ENCODE peak calls at places on chromosomes 4 and X, in nine cellular contexts. One of them, this sample, is unnamed.

GRCh38 chrX:138711399-138712347 is at the start of gene FGF13:
- DNase-seq in aorta: peak; percentile 62
- DNase-seq in esophagus muscularis mucosa: no peak
- DNase-seq in mucosa of descending colon: no peak
- DNase-seq in GM23248: peak; percentile 44
- DNase-seq in heart left ventricle: no peak
- DNase-seq in astrocyte: no peak
- DNase-seq in spleen: peak; percentile 78
- DNase-seq in A549: peak; percentile 24
- DNase-seq in this sample: no peak

GRCh38 chrX:42220083-42220482 is 296.7 kb upstream of the CASK start:
- DNase-seq in aorta: no peak
- DNase-seq in astrocyte: no peak
- DNase-seq in A549: no peak
- DNase-seq in mucosa of descending colon: no peak
- DNase-seq in esophagus muscularis mucosa: no peak
- DNase-seq in spleen: no peak
- DNase-seq in heart left ventricle: no peak
- DNase-seq in GM23248: no peak
- DNase-seq in this sample: no peak

GRCh38 chr4:116122131-116122530 is 963.2 kb downstream of the TRAM1L1 start:
- DNase-seq in A549: peak; percentile 7
- DNase-seq in mucosa of descending colon: no peak
- DNase-seq in esophagus muscularis mucosa: no peak
- DNase-seq in spleen: no peak
- DNase-seq in heart left ventricle: no peak
- DNase-seq in astrocyte: peak; percentile 1
- DNase-seq in aorta: no peak
- DNase-seq in GM23248: peak; percentile 0
- DNase-seq in this sample: peak; percentile 79

GRCh38 chr4:189858445-189858844 is 82.2 kb upstream of the FRG1 start:
- DNase-seq in mucosa of descending colon: no peak
- DNase-seq in heart left ventricle: no peak
- DNase-seq in astrocyte: no peak
- DNase-seq in A549: no peak
- DNase-seq in esophagus muscularis mucosa: no peak
- DNase-seq in spleen: no peak
- DNase-seq in aorta: no peak
- DNase-seq in GM23248: no peak
- DNase-seq in this sample: no peak

GRCh38 chr4:89434364-89434988 is 126.9 kb upstream of the GPRIN3 start:
- DNase-seq in astrocyte: peak; percentile 23
- DNase-seq in GM23248: peak; percentile 70
- DNase-seq in spleen: no peak
- DNase-seq in aorta: no peak
- DNase-seq in A549: peak; percentile 53
- DNase-seq in mucosa of descending colon: peak; percentile 21
- DNase-seq in heart left ventricle: no peak
- DNase-seq in esophagus muscularis mucosa: no peak
- DNase-seq in this sample: peak; percentile 41

GRCh38 chrX:136674270-136674986 is 26.5 kb downstream of the CD40LG start:
- DNase-seq in heart left ventricle: no peak
- DNase-seq in esophagus muscularis mucosa: no peak
- DNase-seq in aorta: no peak
- DNase-seq in GM23248: no peak
- DNase-seq in astrocyte: no peak
- DNase-seq in A549: no peak
- DNase-seq in mucosa of descending colon: no peak
- DNase-seq in spleen: no peak
- DNase-seq in this sample: no peak

GRCh38 chr4:96519291-96519690 is 679.4 kb downstream of the PDHA2 start:
- DNase-seq in spleen: no peak
- DNase-seq in aorta: no peak
- DNase-seq in GM23248: no peak
- DNase-seq in heart left ventricle: no peak
- DNase-seq in mucosa of descending colon: no peak
- DNase-seq in A549: no peak
- DNase-seq in esophagus muscularis mucosa: no peak
- DNase-seq in astrocyte: peak; percentile 4
- DNase-seq in this sample: no peak

GRCh38 chrX:24846551-24847170 is 152.9 kb downstream of the POLA1 start:
- DNase-seq in aorta: no peak
- DNase-seq in astrocyte: no peak
- DNase-seq in spleen: no peak
- DNase-seq in mucosa of descending colon: no peak
- DNase-seq in esophagus muscularis mucosa: no peak
- DNase-seq in heart left ventricle: no peak
- DNase-seq in A549: no peak
- DNase-seq in GM23248: peak; percentile 52
- DNase-seq in this sample: no peak

GRCh38 chrX:29948653-29949052 is 266.7 kb upstream of the MAGEB2 start:
- DNase-seq in spleen: no peak
- DNase-seq in heart left ventricle: no peak
- DNase-seq in astrocyte: peak; percentile 37
- DNase-seq in A549: no peak
- DNase-seq in GM23248: no peak
- DNase-seq in mucosa of descending colon: no peak
- DNase-seq in esophagus muscularis mucosa: no peak
- DNase-seq in aorta: no peak
- DNase-seq in this sample: peak; percentile 7

GRCh38 chr4:25859429-25860148 is 3.2 kb downstream of the SEL1L3 start:
- DNase-seq in aorta: no peak
- DNase-seq in astrocyte: peak; percentile 46
- DNase-seq in mucosa of descending colon: peak; percentile 35
- DNase-seq in GM23248: no peak
- DNase-seq in esophagus muscularis mucosa: no peak
- DNase-seq in heart left ventricle: no peak
- DNase-seq in spleen: no peak
- DNase-seq in A549: no peak
- DNase-seq in this sample: no peak

GRCh38 chr4:185708348-185708747 is 103.6 kb downstream of the SORBS2 start:
- DNase-seq in esophagus muscularis mucosa: no peak
- DNase-seq in A549: no peak
- DNase-seq in astrocyte: peak; percentile 85
- DNase-seq in aorta: no peak
- DNase-seq in GM23248: peak; percentile 47
- DNase-seq in mucosa of descending colon: no peak
- DNase-seq in spleen: no peak
- DNase-seq in heart left ventricle: no peak
- DNase-seq in this sample: peak; percentile 51

GRCh38 chrX:129781134-129782014 is 1.6 kb downstream of the SASH3 start:
- DNase-seq in A549: no peak
- DNase-seq in heart left ventricle: peak; percentile 71
- DNase-seq in GM23248: no peak
- DNase-seq in spleen: peak; percentile 95
- DNase-seq in astrocyte: no peak
- DNase-seq in aorta: peak; percentile 74
- DNase-seq in esophagus muscularis mucosa: no peak
- DNase-seq in mucosa of descending colon: peak; percentile 40
- DNase-seq in this sample: no peak

GRCh38 chr4:99410075-99410474 is 25.1 kb downstream of the ADH7 start:
- DNase-seq in A549: no peak
- DNase-seq in GM23248: no peak
- DNase-seq in esophagus muscularis mucosa: no peak
- DNase-seq in astrocyte: no peak
- DNase-seq in aorta: no peak
- DNase-seq in heart left ventricle: peak; percentile 48
- DNase-seq in spleen: no peak
- DNase-seq in mucosa of descending colon: no peak
- DNase-seq in this sample: no peak

GRCh38 chr4:37760840-37761239 is 65.6 kb upstream of the PGM2 start:
- DNase-seq in spleen: no peak
- DNase-seq in aorta: no peak
- DNase-seq in A549: no peak
- DNase-seq in esophagus muscularis mucosa: no peak
- DNase-seq in astrocyte: peak; percentile 18
- DNase-seq in mucosa of descending colon: no peak
- DNase-seq in GM23248: no peak
- DNase-seq in heart left ventricle: no peak
- DNase-seq in this sample: no peak

GRCh38 chr4:72295966-72296557 is 264.3 kb downstream of the NPFFR2 start:
- DNase-seq in esophagus muscularis mucosa: no peak
- DNase-seq in A549: peak; percentile 31
- DNase-seq in spleen: no peak
- DNase-seq in GM23248: peak; percentile 78
- DNase-seq in mucosa of descending colon: no peak
- DNase-seq in astrocyte: peak; percentile 39
- DNase-seq in heart left ventricle: no peak
- DNase-seq in aorta: no peak
- DNase-seq in this sample: peak; percentile 40

GRCh38 chr4:81565137-81565870 is 93.6 kb upstream of the RASGEF1B start:
- DNase-seq in heart left ventricle: peak; percentile 90
- DNase-seq in astrocyte: no peak
- DNase-seq in aorta: peak; percentile 93
- DNase-seq in spleen: peak; percentile 83
- DNase-seq in mucosa of descending colon: peak; percentile 83
- DNase-seq in A549: no peak
- DNase-seq in esophagus muscularis mucosa: no peak
- DNase-seq in GM23248: peak; percentile 59
- DNase-seq in this sample: no peak

GRCh38 chr4:81562093-81562492 is 90.4 kb upstream of the RASGEF1B start:
- DNase-seq in aorta: no peak
- DNase-seq in astrocyte: no peak
- DNase-seq in mucosa of descending colon: no peak
- DNase-seq in spleen: no peak
- DNase-seq in esophagus muscularis mucosa: no peak
- DNase-seq in heart left ventricle: no peak
- DNase-seq in A549: no peak
- DNase-seq in GM23248: no peak
- DNase-seq in this sample: no peak

GRCh38 chr4:81571105-81571504 is 99.4 kb upstream of the RASGEF1B start:
- DNase-seq in mucosa of descending colon: no peak
- DNase-seq in aorta: peak; percentile 65
- DNase-seq in GM23248: no peak
- DNase-seq in esophagus muscularis mucosa: no peak
- DNase-seq in spleen: no peak
- DNase-seq in A549: no peak
- DNase-seq in heart left ventricle: no peak
- DNase-seq in astrocyte: no peak
- DNase-seq in this sample: no peak

GRCh38 chr4:81564025-81564424 is 92.3 kb upstream of the RASGEF1B start:
- DNase-seq in aorta: no peak
- DNase-seq in mucosa of descending colon: no peak
- DNase-seq in A549: no peak
- DNase-seq in spleen: no peak
- DNase-seq in astrocyte: no peak
- DNase-seq in GM23248: no peak
- DNase-seq in heart left ventricle: no peak
- DNase-seq in esophagus muscularis mucosa: no peak
- DNase-seq in this sample: no peak

GRCh38 chr4:81566076-81566663 is 94.5 kb upstream of the RASGEF1B start:
- DNase-seq in A549: no peak
- DNase-seq in GM23248: peak; percentile 7
- DNase-seq in mucosa of descending colon: no peak
- DNase-seq in aorta: peak; percentile 51
- DNase-seq in esophagus muscularis mucosa: no peak
- DNase-seq in spleen: no peak
- DNase-seq in astrocyte: no peak
- DNase-seq in heart left ventricle: no peak
- DNase-seq in this sample: no peak
- H3K4me1 ChIP-seq in A549: no peaks in the 10 kb centered on the region
- H3K4me1 ChIP-seq in GM23248: peaks cover 15% of the 10 kb centered on the region
- H3K4me1 ChIP-seq in mucosa of descending colon: no peaks in the 10 kb centered on the region
- H3K4me1 ChIP-seq in aorta: no peaks in the 10 kb centered on the region
- H3K4me1 ChIP-seq in esophagus muscularis mucosa: peaks cover 9% of the 10 kb centered on the region
- H3K4me1 ChIP-seq in spleen: peaks cover 57% of the 10 kb centered on the region
- H3K4me1 ChIP-seq in astrocyte: no peaks in the 10 kb centered on the region
- H3K4me1 ChIP-seq in heart left ventricle: peaks cover 14% of the 10 kb centered on the region
- H3K4me1 ChIP-seq in this sample: peaks cover 1% of the 10 kb centered on the region

DNA sequence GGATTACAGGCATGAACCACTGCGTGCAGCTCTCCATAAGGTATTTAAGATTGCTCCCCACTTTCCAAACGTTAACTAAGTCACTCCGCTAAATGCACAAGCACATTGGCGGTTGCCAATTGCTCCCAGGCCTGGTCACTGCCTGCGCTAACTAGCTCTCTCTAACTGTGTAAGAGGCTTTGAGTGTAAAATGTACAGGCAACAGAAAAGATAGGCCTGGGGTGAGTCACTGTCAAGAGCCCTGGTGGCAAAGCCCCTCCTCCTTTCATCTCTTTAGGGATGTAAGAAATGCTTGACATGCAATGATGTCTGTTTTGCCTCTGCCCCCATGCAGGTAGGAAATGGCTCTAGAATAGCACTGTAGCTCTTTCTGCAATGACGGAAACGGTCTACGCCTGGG is 329.7 kb upstream of the GATB start:
- DNase-seq in GM23248: no peak
- DNase-seq in A549: no peak
- DNase-seq in esophagus muscularis mucosa: no peak
- DNase-seq in astrocyte: no peak
- DNase-seq in mucosa of descending colon: no peak
- DNase-seq in aorta: no peak
- DNase-seq in spleen: no peak
- DNase-seq in heart left ventricle: no peak
- DNase-seq in this sample: no peak
- H3K4me1 ChIP-seq in GM23248: peaks cover 7% of the 10 kb centered on the region
- H3K4me1 ChIP-seq in A549: no peaks in the 10 kb centered on the region
- H3K4me1 ChIP-seq in esophagus muscularis mucosa: peaks cover 11% of the 10 kb centered on the region
- H3K4me1 ChIP-seq in astrocyte: peaks cover 7% of the 10 kb centered on the region
- H3K4me1 ChIP-seq in mucosa of descending colon: peaks cover 8% of the 10 kb centered on the region
- H3K4me1 ChIP-seq in aorta: no peaks in the 10 kb centered on the region
- H3K4me1 ChIP-seq in spleen: no peaks in the 10 kb centered on the region
- H3K4me1 ChIP-seq in heart left ventricle: peaks cover 9% of the 10 kb centered on the region
- H3K4me1 ChIP-seq in this sample: peaks cover 6% of the 10 kb centered on the region

DNA sequence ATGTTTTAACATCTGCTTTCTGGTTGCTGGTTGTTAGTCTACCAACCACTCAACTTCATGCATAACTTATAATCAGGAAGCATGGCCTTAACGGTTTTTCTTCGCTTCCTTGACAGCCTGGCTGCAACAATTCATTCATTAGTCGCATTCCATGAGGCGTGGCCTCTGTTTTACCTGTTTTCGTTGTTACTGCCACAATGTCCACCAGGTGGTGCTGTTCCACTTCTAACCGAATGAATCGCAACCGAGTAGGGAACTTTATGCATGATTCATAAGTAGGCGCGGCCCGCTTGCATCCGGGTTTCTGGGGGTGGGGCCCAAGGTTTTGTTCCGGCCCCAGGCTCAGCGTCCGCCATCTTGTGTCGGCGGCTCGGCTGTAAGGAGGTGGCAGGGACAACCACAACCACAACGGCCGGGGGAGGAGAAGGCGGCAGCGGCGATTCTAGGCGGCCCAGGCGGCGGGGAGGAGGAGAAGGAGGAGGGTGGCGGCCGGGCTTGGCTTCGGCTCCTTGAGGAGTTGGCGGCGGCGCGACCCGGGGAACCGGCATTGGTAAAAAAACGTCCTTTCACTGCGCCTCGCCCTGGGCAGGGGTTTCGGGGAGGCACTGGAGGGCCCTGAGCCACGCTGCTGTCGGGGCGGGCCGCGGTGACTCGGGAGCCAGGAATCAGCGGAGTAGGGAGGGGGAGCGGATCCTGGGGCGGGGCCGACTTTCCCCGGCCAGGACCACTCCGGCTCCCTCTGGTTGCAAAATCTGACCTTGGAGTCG is at the start of gene UBA1:
- DNase-seq in aorta: peak; percentile 98
- DNase-seq in heart left ventricle: peak; percentile 93
- DNase-seq in esophagus muscularis mucosa: peak; percentile 97
- DNase-seq in GM23248: peak; percentile 95
- DNase-seq in astrocyte: peak; percentile 89
- DNase-seq in spleen: peak; percentile 99
- DNase-seq in A549: peak; percentile 96
- DNase-seq in mucosa of descending colon: peak; percentile 96
- DNase-seq in this sample: peak; percentile 78
- H3K4me1 ChIP-seq in aorta: peaks cover 3% of the 10 kb centered on the region
- H3K4me1 ChIP-seq in heart left ventricle: peaks cover 33% of the 10 kb centered on the region
- H3K4me1 ChIP-seq in esophagus muscularis mucosa: peaks cover 50% of the 10 kb centered on the region
- H3K4me1 ChIP-seq in GM23248: peaks cover 31% of the 10 kb centered on the region
- H3K4me1 ChIP-seq in astrocyte: peaks cover 30% of the 10 kb centered on the region
- H3K4me1 ChIP-seq in spleen: peaks cover 64% of the 10 kb centered on the region
- H3K4me1 ChIP-seq in A549: peaks cover 43% of the 10 kb centered on the region
- H3K4me1 ChIP-seq in mucosa of descending colon: peaks cover 21% of the 10 kb centered on the region
- H3K4me1 ChIP-seq in this sample: peaks cover 3% of the 10 kb centered on the region

GRCh38 chr4:117771647-117772337 is 262.5 kb upstream of the NDST3 start:
- DNase-seq in GM23248: no peak
- DNase-seq in esophagus muscularis mucosa: no peak
- DNase-seq in astrocyte: no peak
- DNase-seq in spleen: no peak
- DNase-seq in aorta: no peak
- DNase-seq in heart left ventricle: no peak
- DNase-seq in mucosa of descending colon: peak; percentile 9
- DNase-seq in A549: no peak
- DNase-seq in this sample: no peak
- H3K4me1 ChIP-seq in GM23248: no peaks in the 10 kb centered on the region
- H3K4me1 ChIP-seq in esophagus muscularis mucosa: no peaks in the 10 kb centered on the region
- H3K4me1 ChIP-seq in astrocyte: peaks cover 8% of the 10 kb centered on the region
- H3K4me1 ChIP-seq in spleen: no peaks in the 10 kb centered on the region
- H3K4me1 ChIP-seq in aorta: no peaks in the 10 kb centered on the region
- H3K4me1 ChIP-seq in heart left ventricle: no peaks in the 10 kb centered on the region
- H3K4me1 ChIP-seq in mucosa of descending colon: no peaks in the 10 kb centered on the region
- H3K4me1 ChIP-seq in A549: no peaks in the 10 kb centered on the region
- H3K4me1 ChIP-seq in this sample: no peaks in the 10 kb centered on the region

This sample was measured in foreskin keratinocyte.